ENCODE peak calls at places on chromosomes 12 and 14, in eight cellular contexts. O is GM23338, X is adrenal gland, J is endothelial cell, Z is right lobe of liver, M is lower lobe of right lung, W is astrocyte of the cerebellum, F is heart left ventricle. V is an unnamed sample.

GRCh38 chr12:87274594-87275245 is 754.5 kb downstream of the C12orf50 start:
- DNase-seq in O (peak), J (peak), W (no peak), X (no peak), M (no peak), F (no peak), Z (no peak), V (peak)

GRCh38 chr14:90781344-90781761 is 34.9 kb downstream of the TTC7B start:
- DNase-seq in X (no peak), O (no peak), F (no peak), W (peak), J (no peak), M (no peak), Z (no peak), V (peak)

GRCh38 chr12:15956413-15957185 is 45.5 kb downstream of the DERA start:
- DNase-seq in F (no peak), J (no peak), M (no peak), X (no peak), Z (no peak), W (no peak), O (no peak), V (peak)

GRCh38 chr14:88983755-88984154 is 159.3 kb downstream of the TTC8 start:
- DNase-seq in M (no peak), X (peak), W (peak), O (no peak), Z (no peak), F (no peak), J (no peak), V (peak)

GRCh38 chr12:120238839-120239445 is 26.6 kb downstream of the PXN start:
- DNase-seq in O (no peak), W (no peak), M (no peak), F (no peak), Z (no peak), X (no peak), J (no peak), V (no peak)

GRCh38 chr14:65565948-65566347 is 153.4 kb downstream of the FUT8 start:
- DNase-seq in F (no peak), Z (no peak), M (no peak), X (no peak), J (no peak), O (no peak), W (peak), V (peak)

GRCh38 chr12:130424858-130425697 is 87.4 kb downstream of the PIWIL1 start:
- DNase-seq in Z (no peak), J (no peak), O (no peak), F (no peak), M (no peak), W (no peak), X (no peak), V (no peak)

GRCh38 chr14:94346841-94347240 is 23.7 kb upstream of the SERPINA6 start:
- DNase-seq in W (no peak), X (no peak), Z (no peak), M (no peak), J (no peak), O (no peak), F (no peak), V (no peak)

GRCh38 chr14:103897075-103897947 is 30.9 kb upstream of the TDRD9 start:
- DNase-seq in F (peak), M (no peak), J (no peak), Z (peak), W (no peak), X (no peak), O (no peak), V (no peak)

GRCh38 chr12:20370001-20370381 is 1.7 kb downstream of the PDE3A start:
- DNase-seq in M (peak), W (no peak), X (no peak), O (peak), F (peak), Z (no peak), J (peak), V (no peak)

GRCh38 chr12:121466800-121467637 is 67.1 kb downstream of the RNF34 start:
- DNase-seq in O (peak), J (peak), F (peak), Z (peak), X (peak), W (peak), M (peak), V (peak)

GRCh38 chr14:101716077-101716950 is 45.2 kb upstream of the PPP2R5C start:
- DNase-seq in M (no peak), X (no peak), Z (no peak), O (no peak), W (no peak), J (no peak), F (no peak), V (no peak)

GRCh38 chr14:49551569-49551968 is 34.6 kb downstream of the RPS29 start:
- DNase-seq in M (no peak), O (no peak), F (no peak), Z (no peak), W (no peak), J (no peak), X (no peak), V (no peak)

GRCh38 chr12:116628989-116629388 is 69.8 kb downstream of the MAP1LC3B2 start:
- DNase-seq in O (no peak), M (no peak), X (no peak), J (no peak), W (no peak), Z (no peak), F (no peak), V (no peak)

GRCh38 chr14:81625343-81625742 is 91.7 kb upstream of the SEL1L start:
- DNase-seq in X (no peak), W (no peak), M (no peak), Z (no peak), J (no peak), O (peak), F (no peak), V (peak)
- TF ChIP-seq CTCF in X (peak), W (no peak), M (peak), Z (peak), J (no peak), O (peak), F (peak), V (peak)

GRCh38 chr12:55823419-55823818 is 5.6 kb downstream of the ORMDL2 start:
- DNase-seq in M (no peak), W (no peak), O (no peak), Z (no peak), J (no peak), X (no peak), F (no peak), V (no peak)

GRCh38 chr12:55818886-55819285 is 1.0 kb downstream of the ORMDL2 start:
- DNase-seq in M (no peak), J (no peak), O (no peak), W (no peak), F (no peak), X (no peak), Z (no peak), V (no peak)

GRCh38 chr12:55820679-55821078 is 2.8 kb downstream of the ORMDL2 start:
- DNase-seq in Z (no peak), M (no peak), J (no peak), X (no peak), W (no peak), F (no peak), O (peak), V (peak)

GRCh38 chr12:55824726-55825125 is 4.7 kb downstream of the DNAJC14 start:
- DNase-seq in O (no peak), Z (no peak), F (no peak), X (no peak), J (no peak), M (no peak), W (no peak), V (no peak)

DNA sequence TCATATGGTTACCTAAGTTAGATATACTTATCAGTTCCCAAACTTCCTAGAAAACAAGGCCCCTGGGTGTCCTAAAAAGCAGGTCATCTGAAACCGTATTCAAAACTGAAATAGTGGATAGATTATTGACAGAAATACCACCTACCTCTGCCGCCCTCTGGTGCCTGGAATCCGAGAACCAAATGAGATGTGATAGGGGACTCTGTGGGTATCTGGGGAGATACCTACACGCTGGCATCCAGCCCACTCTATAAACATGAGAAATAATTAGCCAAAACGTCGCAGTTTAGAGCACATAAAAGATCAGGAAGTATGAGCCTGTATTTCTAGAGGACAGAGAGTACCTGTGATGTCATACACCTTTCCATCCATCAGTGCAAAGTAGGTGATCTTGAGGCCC is 4.4 kb downstream of the ORMDL2 start:
- DNase-seq in F (no peak), J (peak), M (no peak), O (peak), X (no peak), W (no peak), Z (no peak), V (peak)
- TF ChIP-seq CTCF in F (peak), J (no peak), M (no peak), O (peak), X (no peak), W (peak), Z (peak), V (peak)

GRCh38 chr12:106889950-106890626 is 65.6 kb upstream of the TMEM263 start:
- DNase-seq in M (no peak), W (no peak), F (no peak), O (no peak), J (no peak), Z (no peak), X (no peak), V (no peak)

GRCh38 chr12:106892075-106892474 is 63.6 kb upstream of the TMEM263 start:
- DNase-seq in Z (no peak), W (no peak), X (no peak), F (no peak), J (no peak), M (no peak), O (no peak), V (no peak)

GRCh38 chr12:106888348-106888970 is 67.2 kb upstream of the TMEM263 start:
- DNase-seq in W (no peak), X (no peak), F (no peak), M (no peak), J (no peak), Z (no peak), O (no peak), V (no peak)

GRCh38 chr12:106886921-106887320 is 68.8 kb upstream of the TMEM263 start:
- DNase-seq in J (no peak), X (no peak), O (no peak), Z (no peak), M (no peak), F (no peak), W (no peak), V (no peak)

GRCh38 chr12:106889326-106889725 is 66.4 kb upstream of the TMEM263 start:
- DNase-seq in F (no peak), M (no peak), W (no peak), J (no peak), X (no peak), O (no peak), Z (no peak), V (no peak)
- TF ChIP-seq CTCF in F (no peak), M (no peak), W (no peak), J (no peak), X (no peak), O (no peak), Z (no peak), V (no peak)

GRCh38 chr12:57896139-57896436 is 45.3 kb upstream of the ATP23 start:
- DNase-seq in M (no peak), J (no peak), O (peak), F (no peak), X (peak), W (no peak), Z (no peak), V (no peak)

GRCh38 chr12:57898308-57898970 is 42.9 kb upstream of the ATP23 start:
- DNase-seq in O (no peak), M (no peak), W (no peak), J (no peak), F (no peak), Z (no peak), X (no peak), V (peak)

GRCh38 chr12:57895337-57896138 is 45.8 kb upstream of the ATP23 start:
- DNase-seq in Z (no peak), M (no peak), J (no peak), O (no peak), X (no peak), F (no peak), W (no peak), V (no peak)

GRCh38 chr12:57897296-57897974 is 43.9 kb upstream of the ATP23 start:
- DNase-seq in O (no peak), Z (no peak), W (no peak), M (no peak), X (no peak), F (no peak), J (no peak), V (no peak)

DNA sequence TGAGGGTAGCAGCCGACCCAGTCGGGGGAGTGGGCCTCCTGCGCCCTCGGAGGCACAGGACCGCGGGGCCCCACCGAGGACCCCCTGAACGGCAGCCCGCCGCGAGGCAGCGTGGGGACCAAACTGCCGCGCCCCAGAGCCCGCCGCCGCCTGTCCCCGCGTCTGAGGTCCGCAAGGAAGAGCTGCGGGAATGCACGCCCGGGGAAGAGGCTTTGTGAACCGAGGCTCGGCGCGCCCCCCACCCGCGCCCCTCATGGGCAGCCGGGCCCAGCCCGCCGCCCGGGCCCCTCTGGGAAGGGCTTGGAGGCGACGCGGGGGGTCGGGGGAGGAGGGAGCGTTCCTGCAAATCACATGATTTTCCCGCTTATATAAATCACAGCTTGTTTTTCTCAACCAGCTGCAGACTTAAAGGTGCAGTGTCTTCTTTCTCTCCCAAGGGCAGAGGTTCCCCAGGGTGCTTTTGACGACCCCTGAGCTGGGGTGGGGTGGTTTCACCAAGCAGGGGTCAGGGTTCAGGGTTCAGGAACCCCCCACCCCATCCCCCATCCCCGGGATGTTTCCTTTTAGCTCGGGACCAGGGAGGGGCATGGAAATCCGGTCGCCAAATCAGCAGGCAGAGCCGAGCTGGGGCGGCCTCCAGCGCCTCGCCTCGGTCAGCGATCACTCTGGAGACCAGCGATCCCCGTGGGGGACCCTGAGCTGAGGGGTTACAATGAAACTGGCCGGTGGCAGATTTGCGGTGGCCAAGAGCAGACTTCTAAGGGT is 44.7 kb upstream of the ATP23 start:
- DNase-seq in Z (peak), F (peak), M (peak), X (peak), O (peak), W (no peak), J (peak), V (peak)
- TF ChIP-seq CTCF in Z (peak), F (peak), M (peak), X (peak), O (peak), W (peak), J (no peak), V (no peak)

DNA sequence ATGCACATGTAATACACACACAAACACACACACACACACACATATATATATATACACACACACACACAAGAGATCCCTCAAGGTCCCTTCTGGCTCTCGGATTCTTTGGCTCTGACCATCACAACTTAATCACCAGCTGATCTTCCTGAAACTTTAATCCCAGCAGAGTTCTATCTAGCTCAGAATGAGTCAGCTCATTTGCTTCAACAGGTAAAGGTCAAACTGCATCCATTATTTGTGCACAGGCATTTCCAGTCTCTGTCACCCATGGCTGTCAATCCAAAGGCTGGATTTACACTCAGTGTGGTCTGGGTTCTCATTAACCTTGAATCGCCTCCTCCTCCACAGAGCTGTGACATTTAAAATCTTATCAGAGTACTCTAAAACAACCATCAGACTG is 113.3 kb upstream of the TMPO start:
- DNase-seq in J (no peak), Z (no peak), M (no peak), W (no peak), F (no peak), O (no peak), X (no peak), V (peak)
- TF ChIP-seq CTCF in J (no peak), Z (no peak), M (no peak), W (no peak), F (no peak), O (no peak), X (no peak), V (no peak)

DNA sequence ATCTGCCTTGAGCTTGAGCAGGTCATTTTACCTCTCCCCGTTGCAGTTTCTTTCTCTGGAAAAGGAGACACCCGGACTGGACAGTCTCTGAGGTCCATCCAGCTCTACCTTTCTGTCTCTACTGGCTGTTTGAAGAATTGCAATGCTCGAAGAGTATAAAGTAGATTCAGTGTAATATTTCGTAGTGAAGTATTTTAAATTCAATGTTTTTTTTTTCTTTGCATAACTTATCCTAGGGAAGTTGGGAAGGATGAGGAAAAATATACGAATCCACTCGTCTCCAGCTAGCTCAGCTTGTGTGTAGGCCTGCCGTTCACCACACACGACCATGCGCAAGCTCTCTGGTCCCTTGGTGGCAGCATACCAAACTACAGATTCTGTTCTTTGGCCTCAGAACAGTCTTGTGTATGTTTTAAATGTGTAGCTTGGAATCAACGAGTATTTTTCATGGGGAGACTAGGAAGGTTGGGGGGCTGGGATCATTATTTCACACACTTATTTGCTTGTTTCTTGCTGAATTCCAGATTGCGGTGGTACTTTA is 307.9 kb downstream of the CACNA1C start:
- DNase-seq in F (no peak), W (no peak), X (no peak), O (no peak), Z (no peak), M (no peak), J (no peak), V (no peak)
- TF ChIP-seq CTCF in F (no peak), W (peak), X (no peak), O (peak), Z (no peak), M (peak), J (peak), V (peak)

DNA sequence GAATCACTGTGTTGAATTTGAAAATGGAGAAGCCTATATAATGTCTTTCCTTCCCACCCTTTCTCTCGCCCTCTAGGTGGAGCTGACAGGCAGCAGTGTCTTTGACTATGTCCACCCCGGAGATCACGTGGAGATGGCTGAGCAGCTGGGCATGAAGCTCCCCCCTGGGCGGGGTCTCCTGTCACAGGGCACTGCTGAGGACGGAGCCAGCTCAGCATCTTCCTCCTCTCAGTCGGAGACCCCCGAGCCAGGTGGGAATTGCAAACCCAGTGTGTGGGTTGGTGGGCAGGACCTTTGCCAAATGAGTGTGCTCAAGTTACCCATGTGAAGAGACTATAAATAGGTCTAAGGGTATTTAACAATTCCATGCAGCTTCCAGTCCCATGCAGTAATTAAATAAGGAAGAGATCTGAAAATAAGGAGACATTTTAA is 274.7 kb downstream of the EGLN3 start:
- DNase-seq in O (peak), Z (peak), F (peak), X (peak), J (peak), W (no peak), M (peak), V (peak)
- TF ChIP-seq CTCF in O (peak), Z (no peak), F (peak), X (no peak), J (peak), W (peak), M (no peak), V (no peak)

GRCh38 chr14:27958757-27959156 is 807.8 kb upstream of the FOXG1 start:
- DNase-seq in F (no peak), O (no peak), M (no peak), X (no peak), J (no peak), Z (no peak), W (no peak), V (no peak)
- TF ChIP-seq CTCF in F (no peak), O (no peak), M (no peak), X (no peak), J (no peak), Z (no peak), W (no peak), V (no peak)

GRCh38 chr12:22190-22529 is 44.4 kb upstream of the IQSEC3 start:
- DNase-seq in Z (no peak), F (no peak), X (no peak), M (no peak), J (no peak), W (no peak), O (no peak), V (no peak)
- TF ChIP-seq CTCF in Z (no peak), F (no peak), X (no peak), M (no peak), J (no peak), W (peak), O (no peak), V (no peak)

V was measured in MCF 10A.